ENCODE peak calls at places on chromosome 20, in nine cellular contexts. One of them, this sample, is unnamed.

GRCh38 chr20:43915209-43916072 is 789 bp downstream of the TOX2 start:
- DNase-seq in HCT116: no peak
- DNase-seq in transverse colon: peak
- DNase-seq in tibial nerve: no peak
- DNase-seq in heart left ventricle: peak
- DNase-seq in A549: no peak
- DNase-seq in IMR-90: peak
- DNase-seq in right lobe of liver: no peak
- DNase-seq in vagina: no peak
- DNase-seq in this sample: no peak

GRCh38 chr20:3710703-3711417 is 1.5 kb downstream of the SIGLEC1 start:
- DNase-seq in HCT116: peak
- DNase-seq in transverse colon: peak
- DNase-seq in tibial nerve: peak
- DNase-seq in heart left ventricle: peak
- DNase-seq in A549: peak
- DNase-seq in IMR-90: peak
- DNase-seq in right lobe of liver: peak
- DNase-seq in vagina: peak
- DNase-seq in this sample: peak

GRCh38 chr20:1964659-1965405 is 29.0 kb downstream of the PDYN start:
- DNase-seq in HCT116: no peak
- DNase-seq in transverse colon: no peak
- DNase-seq in tibial nerve: no peak
- DNase-seq in heart left ventricle: no peak
- DNase-seq in A549: no peak
- DNase-seq in IMR-90: no peak
- DNase-seq in right lobe of liver: no peak
- DNase-seq in vagina: no peak
- DNase-seq in this sample: peak

GRCh38 chr20:64212750-64213149 is 42.8 kb upstream of the PCMTD2 start:
- DNase-seq in HCT116: no peak
- DNase-seq in transverse colon: no peak
- DNase-seq in tibial nerve: peak
- DNase-seq in heart left ventricle: peak
- DNase-seq in A549: no peak
- DNase-seq in IMR-90: peak
- DNase-seq in right lobe of liver: peak
- DNase-seq in vagina: no peak
- DNase-seq in this sample: peak

GRCh38 chr20:37081717-37082289 is 14.0 kb downstream of the RBL1 start:
- DNase-seq in HCT116: no peak
- DNase-seq in transverse colon: peak
- DNase-seq in tibial nerve: peak
- DNase-seq in heart left ventricle: no peak
- DNase-seq in A549: no peak
- DNase-seq in IMR-90: no peak
- DNase-seq in right lobe of liver: no peak
- DNase-seq in vagina: no peak
- DNase-seq in this sample: no peak

GRCh38 chr20:46832555-46832954 is 62.1 kb upstream of the EYA2 start:
- DNase-seq in HCT116: no peak
- DNase-seq in transverse colon: no peak
- DNase-seq in tibial nerve: no peak
- DNase-seq in heart left ventricle: no peak
- DNase-seq in A549: no peak
- DNase-seq in IMR-90: peak
- DNase-seq in right lobe of liver: no peak
- DNase-seq in vagina: no peak
- DNase-seq in this sample: no peak

GRCh38 chr20:50467618-50468373 is 42.4 kb upstream of the PTPN1 start:
- DNase-seq in HCT116: peak
- DNase-seq in transverse colon: no peak
- DNase-seq in tibial nerve: no peak
- DNase-seq in heart left ventricle: no peak
- DNase-seq in A549: peak
- DNase-seq in IMR-90: peak
- DNase-seq in right lobe of liver: peak
- DNase-seq in vagina: no peak
- DNase-seq in this sample: peak

GRCh38 chr20:3749689-3750639 is 17.5 kb downstream of the HSPA12B start:
- DNase-seq in HCT116: no peak
- DNase-seq in transverse colon: no peak
- DNase-seq in tibial nerve: no peak
- DNase-seq in heart left ventricle: no peak
- DNase-seq in A549: peak
- DNase-seq in IMR-90: no peak
- DNase-seq in right lobe of liver: peak
- DNase-seq in vagina: no peak
- DNase-seq in this sample: no peak

DNA sequence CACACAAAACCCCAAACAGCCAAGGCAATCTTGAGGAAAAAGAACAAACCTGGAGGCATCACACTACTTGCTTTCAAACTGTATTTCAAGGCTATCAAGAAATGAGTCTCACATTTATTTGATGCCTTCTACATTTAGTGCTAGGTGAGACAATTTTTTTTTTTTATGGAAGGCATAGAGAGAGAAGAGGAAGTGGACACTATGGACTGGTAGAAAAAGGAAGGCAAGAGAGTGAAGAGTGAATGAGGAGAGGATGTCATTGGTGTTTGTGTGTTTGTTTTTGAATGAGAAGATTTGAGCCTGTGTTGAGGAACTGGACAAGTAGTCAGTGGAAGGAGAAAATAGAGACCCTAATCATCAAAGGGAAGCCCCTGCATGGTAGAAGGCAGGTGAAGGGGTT is 182.0 kb upstream of the JAG1 start:
- DNase-seq in HCT116: no peak
- DNase-seq in transverse colon: no peak
- DNase-seq in tibial nerve: no peak
- DNase-seq in heart left ventricle: no peak
- DNase-seq in A549: no peak
- DNase-seq in IMR-90: no peak
- DNase-seq in right lobe of liver: no peak
- DNase-seq in vagina: no peak
- DNase-seq in this sample: no peak
- TF ChIP-seq POLR2A in HCT116: no peak
- TF ChIP-seq POLR2A in transverse colon: no peak
- TF ChIP-seq POLR2A in tibial nerve: no peak
- TF ChIP-seq POLR2A in heart left ventricle: no peak
- TF ChIP-seq POLR2A in A549: no peak
- TF ChIP-seq POLR2A in IMR-90: no peak
- TF ChIP-seq POLR2A in right lobe of liver: no peak
- TF ChIP-seq POLR2A in vagina: no peak
- TF ChIP-seq POLR2A in this sample: no peak

GRCh38 chr20:34715384-34715783 is 11.2 kb downstream of the TP53INP2 start:
- DNase-seq in HCT116: no peak
- DNase-seq in transverse colon: no peak
- DNase-seq in tibial nerve: no peak
- DNase-seq in heart left ventricle: no peak
- DNase-seq in A549: no peak
- DNase-seq in IMR-90: peak
- DNase-seq in right lobe of liver: peak
- DNase-seq in vagina: no peak
- DNase-seq in this sample: no peak

GRCh38 chr20:34712525-34713192 is 8.5 kb downstream of the TP53INP2 start:
- DNase-seq in HCT116: no peak
- DNase-seq in transverse colon: no peak
- DNase-seq in tibial nerve: no peak
- DNase-seq in heart left ventricle: no peak
- DNase-seq in A549: no peak
- DNase-seq in IMR-90: no peak
- DNase-seq in right lobe of liver: peak
- DNase-seq in vagina: no peak
- DNase-seq in this sample: no peak

GRCh38 chr20:34711813-34712430 is 7.8 kb downstream of the TP53INP2 start:
- DNase-seq in HCT116: no peak
- DNase-seq in transverse colon: no peak
- DNase-seq in tibial nerve: no peak
- DNase-seq in heart left ventricle: no peak
- DNase-seq in A549: no peak
- DNase-seq in IMR-90: no peak
- DNase-seq in right lobe of liver: peak
- DNase-seq in vagina: no peak
- DNase-seq in this sample: no peak

GRCh38 chr20:34710861-34711574 is 6.9 kb downstream of the TP53INP2 start:
- DNase-seq in HCT116: no peak
- DNase-seq in transverse colon: no peak
- DNase-seq in tibial nerve: no peak
- DNase-seq in heart left ventricle: no peak
- DNase-seq in A549: no peak
- DNase-seq in IMR-90: no peak
- DNase-seq in right lobe of liver: peak
- DNase-seq in vagina: no peak
- DNase-seq in this sample: no peak

GRCh38 chr20:34713194-34713943 is 9.2 kb downstream of the TP53INP2 start:
- DNase-seq in HCT116: peak
- DNase-seq in transverse colon: no peak
- DNase-seq in tibial nerve: no peak
- DNase-seq in heart left ventricle: peak
- DNase-seq in A549: peak
- DNase-seq in IMR-90: peak
- DNase-seq in right lobe of liver: peak
- DNase-seq in vagina: no peak
- DNase-seq in this sample: peak
- TF ChIP-seq POLR2A in HCT116: no peak
- TF ChIP-seq POLR2A in transverse colon: no peak
- TF ChIP-seq POLR2A in tibial nerve: no peak
- TF ChIP-seq POLR2A in heart left ventricle: no peak
- TF ChIP-seq POLR2A in A549: no peak
- TF ChIP-seq POLR2A in IMR-90: no peak
- TF ChIP-seq POLR2A in right lobe of liver: no peak
- TF ChIP-seq POLR2A in vagina: no peak
- TF ChIP-seq POLR2A in this sample: no peak

GRCh38 chr20:57408131-57408530 is 16.9 kb downstream of the RBM38 start:
- DNase-seq in HCT116: no peak
- DNase-seq in transverse colon: no peak
- DNase-seq in tibial nerve: no peak
- DNase-seq in heart left ventricle: no peak
- DNase-seq in A549: no peak
- DNase-seq in IMR-90: peak
- DNase-seq in right lobe of liver: no peak
- DNase-seq in vagina: no peak
- DNase-seq in this sample: no peak

GRCh38 chr20:57410398-57411323 is 19.5 kb downstream of the RBM38 start:
- DNase-seq in HCT116: no peak
- DNase-seq in transverse colon: no peak
- DNase-seq in tibial nerve: no peak
- DNase-seq in heart left ventricle: no peak
- DNase-seq in A549: no peak
- DNase-seq in IMR-90: no peak
- DNase-seq in right lobe of liver: no peak
- DNase-seq in vagina: no peak
- DNase-seq in this sample: no peak

GRCh38 chr20:57409672-57410397 is 18.6 kb downstream of the RBM38 start:
- DNase-seq in HCT116: no peak
- DNase-seq in transverse colon: no peak
- DNase-seq in tibial nerve: no peak
- DNase-seq in heart left ventricle: no peak
- DNase-seq in A549: no peak
- DNase-seq in IMR-90: no peak
- DNase-seq in right lobe of liver: no peak
- DNase-seq in vagina: no peak
- DNase-seq in this sample: peak

GRCh38 chr20:57408536-57409233 is 17.5 kb downstream of the RBM38 start:
- DNase-seq in HCT116: no peak
- DNase-seq in transverse colon: no peak
- DNase-seq in tibial nerve: no peak
- DNase-seq in heart left ventricle: no peak
- DNase-seq in A549: no peak
- DNase-seq in IMR-90: no peak
- DNase-seq in right lobe of liver: no peak
- DNase-seq in vagina: no peak
- DNase-seq in this sample: no peak

DNA sequence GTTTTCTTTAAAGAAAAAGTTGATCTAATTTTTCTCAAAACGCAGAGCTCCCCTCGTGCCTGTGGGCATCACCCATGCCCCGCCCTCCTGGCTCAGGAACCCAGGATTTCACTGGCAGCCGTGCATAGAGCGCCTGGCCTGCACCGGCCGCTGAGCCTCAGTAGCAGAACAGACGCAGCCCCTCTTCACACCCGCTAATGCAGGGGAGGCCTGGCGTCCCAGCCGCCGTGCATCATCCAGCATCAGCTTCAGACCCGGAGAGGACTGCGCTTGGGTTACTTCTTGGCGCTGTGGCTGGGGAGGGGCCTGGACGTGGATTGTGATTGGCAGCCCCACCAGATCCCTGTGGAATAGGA is 18.1 kb downstream of the RBM38 start:
- DNase-seq in HCT116: no peak
- DNase-seq in transverse colon: no peak
- DNase-seq in tibial nerve: no peak
- DNase-seq in heart left ventricle: no peak
- DNase-seq in A549: no peak
- DNase-seq in IMR-90: no peak
- DNase-seq in right lobe of liver: no peak
- DNase-seq in vagina: no peak
- DNase-seq in this sample: no peak
- TF ChIP-seq POLR2A in HCT116: no peak
- TF ChIP-seq POLR2A in transverse colon: no peak
- TF ChIP-seq POLR2A in tibial nerve: no peak
- TF ChIP-seq POLR2A in heart left ventricle: no peak
- TF ChIP-seq POLR2A in A549: no peak
- TF ChIP-seq POLR2A in IMR-90: no peak
- TF ChIP-seq POLR2A in right lobe of liver: no peak
- TF ChIP-seq POLR2A in vagina: no peak
- TF ChIP-seq POLR2A in this sample: no peak

GRCh38 chr20:62474585-62475026 is 1.2 kb downstream of the GATA5 start:
- DNase-seq in HCT116: no peak
- DNase-seq in transverse colon: no peak
- DNase-seq in tibial nerve: no peak
- DNase-seq in heart left ventricle: no peak
- DNase-seq in A549: no peak
- DNase-seq in IMR-90: no peak
- DNase-seq in right lobe of liver: no peak
- DNase-seq in vagina: no peak
- DNase-seq in this sample: no peak

GRCh38 chr20:62475819-62476073 is at the start of gene GATA5:
- DNase-seq in HCT116: no peak
- DNase-seq in transverse colon: no peak
- DNase-seq in tibial nerve: no peak
- DNase-seq in heart left ventricle: no peak
- DNase-seq in A549: no peak
- DNase-seq in IMR-90: no peak
- DNase-seq in right lobe of liver: no peak
- DNase-seq in vagina: no peak
- DNase-seq in this sample: no peak

GRCh38 chr20:62475027-62475818 is 572 bp downstream of the GATA5 start:
- DNase-seq in HCT116: no peak
- DNase-seq in transverse colon: no peak
- DNase-seq in tibial nerve: no peak
- DNase-seq in heart left ventricle: no peak
- DNase-seq in A549: no peak
- DNase-seq in IMR-90: no peak
- DNase-seq in right lobe of liver: no peak
- DNase-seq in vagina: no peak
- DNase-seq in this sample: no peak

GRCh38 chr20:62477669-62478450 is 2.1 kb upstream of the GATA5 start:
- DNase-seq in HCT116: no peak
- DNase-seq in transverse colon: no peak
- DNase-seq in tibial nerve: no peak
- DNase-seq in heart left ventricle: no peak
- DNase-seq in A549: no peak
- DNase-seq in IMR-90: no peak
- DNase-seq in right lobe of liver: no peak
- DNase-seq in vagina: no peak
- DNase-seq in this sample: no peak

DNA sequence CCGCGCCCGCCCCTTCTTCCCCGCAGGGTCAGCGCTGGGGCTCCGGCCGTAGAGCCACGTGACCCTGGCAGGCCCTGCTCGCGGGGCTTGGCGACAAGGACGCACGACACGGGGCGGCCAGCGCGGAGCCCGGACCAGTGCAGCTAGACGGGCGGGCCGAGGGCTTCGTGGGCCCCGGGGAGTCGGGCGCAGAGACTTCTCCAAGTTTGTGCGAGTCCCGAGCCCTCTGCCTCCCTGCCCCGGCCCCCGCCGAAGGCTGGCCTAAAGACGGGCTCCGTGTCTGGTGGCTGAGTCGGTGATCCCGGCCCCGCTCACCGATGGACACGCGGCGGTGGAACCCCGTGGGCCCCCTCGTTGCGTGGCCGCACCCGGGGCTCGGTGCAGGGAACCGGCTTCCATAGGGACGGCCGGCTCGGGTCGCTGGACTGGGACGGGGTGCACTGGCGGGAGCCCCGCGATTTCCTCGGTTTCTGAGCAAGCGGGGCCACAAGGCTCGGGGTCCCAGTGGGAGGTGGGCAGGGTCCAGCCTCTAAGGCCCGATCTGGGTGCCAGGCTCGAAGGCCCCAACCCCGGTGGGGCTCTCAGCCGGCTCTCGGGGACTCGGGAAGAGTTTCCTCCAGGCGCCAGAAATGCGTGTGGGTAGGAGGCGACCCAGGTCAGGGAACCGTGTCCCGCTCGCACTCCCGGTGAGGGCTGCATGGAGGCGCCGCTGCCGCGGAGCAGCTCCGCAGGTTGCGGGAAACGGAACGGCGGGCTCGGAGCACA is 461 bp upstream of the GATA5 start:
- DNase-seq in HCT116: no peak
- DNase-seq in transverse colon: no peak
- DNase-seq in tibial nerve: no peak
- DNase-seq in heart left ventricle: no peak
- DNase-seq in A549: no peak
- DNase-seq in IMR-90: no peak
- DNase-seq in right lobe of liver: no peak
- DNase-seq in vagina: no peak
- DNase-seq in this sample: peak
- TF ChIP-seq POLR2A in HCT116: no peak
- TF ChIP-seq POLR2A in transverse colon: no peak
- TF ChIP-seq POLR2A in tibial nerve: no peak
- TF ChIP-seq POLR2A in heart left ventricle: no peak
- TF ChIP-seq POLR2A in A549: peak
- TF ChIP-seq POLR2A in IMR-90: no peak
- TF ChIP-seq POLR2A in right lobe of liver: no peak
- TF ChIP-seq POLR2A in vagina: no peak
- TF ChIP-seq POLR2A in this sample: peak